ENCODE peak calls at places on chromosomes 12 and 14, in eight cellular contexts. V, U, L, R, W, E, K and A are unnamed samples.

GRCh38 chr12:76259071-76259470 is 89.1 kb downstream of the BBS10 start:
- DNase-seq in U (no peak), R (no peak), V (no peak), L (no peak), K (no peak), E (no peak), W (no peak), A (no peak)

GRCh38 chr14:65229431-65230286 is 127.3 kb upstream of the MAX start:
- DNase-seq in W (no peak), V (no peak), R (peak; percentile 27), U (peak; percentile 57), K (peak; percentile 73), L (no peak), E (peak; percentile 51), A (peak; percentile 25)

GRCh38 chr12:73180734-73181133 is 908.6 kb downstream of the TRHDE start:
- DNase-seq in E (no peak), U (no peak), W (no peak), V (no peak), K (no peak), L (no peak), R (no peak), A (peak; percentile 60)

GRCh38 chr12:65881348-65881961 is 57.2 kb downstream of the HMGA2 start:
- DNase-seq in V (no peak), W (no peak), E (no peak), K (peak; percentile 77), U (no peak), L (peak; percentile 63), R (peak; percentile 24), A (no peak)

GRCh38 chr12:107134558-107134957 is 41.2 kb upstream of the CRY1 start:
- DNase-seq in W (no peak), E (peak; percentile 6), L (no peak), K (no peak), R (no peak), V (no peak), U (peak; percentile 50), A (peak; percentile 50)

GRCh38 chr14:32939254-32940065 is 781 bp downstream of the NPAS3 start:
- DNase-seq in E (no peak), W (peak; percentile 29), V (no peak), R (peak; percentile 86), U (peak; percentile 26), L (peak; percentile 57), K (peak; percentile 93), A (peak; percentile 32)

GRCh38 chr12:75508159-75508558 is 3.2 kb downstream of the KRR1 start:
- DNase-seq in U (no peak), L (no peak), R (no peak), E (no peak), V (no peak), W (no peak), K (no peak), A (no peak)

GRCh38 chr12:131425468-131425867 is 285.4 kb upstream of the SFSWAP start:
- DNase-seq in V (no peak), K (no peak), L (no peak), E (no peak), U (no peak), R (no peak), W (no peak), A (no peak)

GRCh38 chr14:46091819-46092218 is 559.8 kb downstream of the RPL10L start:
- DNase-seq in V (no peak), E (no peak), K (no peak), U (no peak), R (no peak), W (no peak), L (no peak), A (no peak)

GRCh38 chr12:76178461-76178860 is 94.0 kb upstream of the NAP1L1 start:
- DNase-seq in U (no peak), E (no peak), R (no peak), K (no peak), W (no peak), V (no peak), L (no peak), A (no peak)

GRCh38 chr14:76546426-76547221 is 170.7 kb downstream of the ESRRB start:
- DNase-seq in K (no peak), U (peak; percentile 30), V (no peak), L (no peak), E (peak; percentile 18), R (no peak), W (no peak), A (peak; percentile 5)

GRCh38 chr12:51866762-51867161 is 18.2 kb upstream of the FIGNL2 start:
- DNase-seq in V (no peak), R (no peak), U (no peak), L (no peak), K (no peak), W (no peak), E (no peak), A (no peak)